ENCODE peak calls at places on chromosomes 1 and 21, in nine cellular contexts. M is astrocyte, K is body of pancreas, H is HFFc6, X is GM10248, C is AG09319, L is OCI-LY7, E is B cell, R is type B pancreatic cell. J is an unnamed sample.

GRCh38 chr1:213394837-213395236 is 343.8 kb downstream of the RPS6KC1 start:
- DNase-seq in M (no peak), K (peak), H (no peak), X (no peak), C (no peak), L (no peak), E (no peak), R (no peak), J (no peak)

GRCh38 chr1:198019126-198019525 is 102.0 kb downstream of the LHX9 start:
- DNase-seq in M (no peak), K (no peak), H (no peak), X (no peak), C (no peak), L (no peak), E (no peak), R (no peak), J (no peak)

GRCh38 chr1:25569599-25570458 is 26.4 kb downstream of the LDLRAP1 start:
- DNase-seq in M (peak), K (no peak), H (no peak), X (no peak), C (no peak), L (peak), E (no peak), R (no peak), J (no peak)

GRCh38 chr1:145999321-146000024 is 3.1 kb upstream of the TXNIP start:
- DNase-seq in M (no peak), K (peak), H (no peak), X (no peak), C (no peak), L (peak), E (no peak), R (no peak), J (no peak)

GRCh38 chr1:226364129-226364899 is 43.6 kb downstream of the PARP1 start:
- DNase-seq in M (no peak), K (no peak), H (no peak), X (no peak), C (no peak), L (no peak), E (no peak), R (no peak), J (no peak)

GRCh38 chr1:159778266-159778665 is 2.5 kb upstream of the DUSP23 start:
- DNase-seq in M (no peak), K (no peak), H (no peak), X (no peak), C (no peak), L (no peak), E (no peak), R (no peak), J (no peak)

GRCh38 chr21:32088471-32088870 is 190.4 kb downstream of the MIS18A start:
- DNase-seq in M (no peak), K (no peak), H (no peak), X (no peak), C (no peak), L (no peak), E (no peak), R (no peak), J (no peak)

GRCh38 chr21:43209575-43210453 is 41.0 kb downstream of the CRYAA start:
- DNase-seq in M (peak), K (no peak), H (no peak), X (no peak), C (no peak), L (no peak), E (no peak), R (peak), J (no peak)

GRCh38 chr1:167789501-167789900 is 67.7 kb downstream of the MPZL1 start:
- DNase-seq in M (no peak), K (no peak), H (no peak), X (no peak), C (no peak), L (no peak), E (no peak), R (no peak), J (no peak)

GRCh38 chr21:46160563-46161179 is 5.3 kb upstream of the FTCD start:
- DNase-seq in M (no peak), K (no peak), H (no peak), X (no peak), C (no peak), L (no peak), E (no peak), R (no peak), J (peak)

GRCh38 chr1:194267021-194267420 is 1080.6 kb upstream of the B3GALT2 start:
- DNase-seq in M (no peak), K (no peak), H (peak), X (no peak), C (no peak), L (no peak), E (no peak), R (no peak), J (no peak)

GRCh38 chr1:113887392-113887767 is at the start of gene BCL2L15:
- DNase-seq in M (no peak), K (peak), H (no peak), X (no peak), C (no peak), L (no peak), E (no peak), R (no peak), J (no peak)

GRCh38 chr1:27010226-27010994 is 2.2 kb downstream of the TENT5B start:
- DNase-seq in M (no peak), K (no peak), H (no peak), X (no peak), C (no peak), L (no peak), E (no peak), R (no peak), J (no peak)

GRCh38 chr1:185804608-185805007 is 70.4 kb downstream of the HMCN1 start:
- DNase-seq in M (no peak), K (no peak), H (no peak), X (no peak), C (no peak), L (no peak), E (no peak), R (no peak), J (no peak)

GRCh38 chr1:53765656-53766055 is 26.7 kb upstream of the GLIS1 start:
- DNase-seq in M (peak), K (no peak), H (peak), X (no peak), C (no peak), L (no peak), E (no peak), R (no peak), J (no peak)

GRCh38 chr1:86394416-86394815 is 1.7 kb downstream of the ODF2L start:
- DNase-seq in M (peak), K (no peak), H (peak), X (no peak), C (no peak), L (no peak), E (no peak), R (no peak), J (no peak)

GRCh38 chr1:53465023-53465957 is 6.1 kb downstream of the DMRTB1 start:
- DNase-seq in M (no peak), K (no peak), H (no peak), X (no peak), C (no peak), L (no peak), E (no peak), R (no peak), J (no peak)

GRCh38 chr1:193058529-193059281 is 455 bp downstream of the UCHL5 start:
- DNase-seq in M (peak), K (peak), H (peak), X (peak), C (no peak), L (peak), E (peak), R (no peak), J (peak)

GRCh38 chr21:22855581-22855980 is 1857.4 kb downstream of the NCAM2 start:
- DNase-seq in M (no peak), K (no peak), H (no peak), X (no peak), C (no peak), L (no peak), E (no peak), R (no peak), J (no peak)

GRCh38 chr1:90045853-90046563 is 51.1 kb downstream of the ZNF326 start:
- DNase-seq in M (no peak), K (no peak), H (peak), X (peak), C (no peak), L (peak), E (no peak), R (no peak), J (no peak)

GRCh38 chr1:66831529-66832239 is 30.6 kb upstream of the INSL5 start:
- DNase-seq in M (peak), K (no peak), H (peak), X (no peak), C (no peak), L (no peak), E (no peak), R (no peak), J (no peak)

GRCh38 chr1:208381481-208381880 is 137.3 kb upstream of the PLXNA2 start:
- DNase-seq in M (no peak), K (no peak), H (no peak), X (no peak), C (no peak), L (no peak), E (no peak), R (no peak), J (no peak)

GRCh38 chr21:27636671-27637070 is 669.8 kb upstream of the ADAMTS5 start:
- DNase-seq in M (no peak), K (no peak), H (no peak), X (no peak), C (no peak), L (no peak), E (no peak), R (no peak), J (no peak)

GRCh38 chr1:14975119-14975518 is 178.4 kb upstream of the TMEM51 start:
- DNase-seq in M (no peak), K (no peak), H (no peak), X (no peak), C (no peak), L (no peak), E (no peak), R (no peak), J (no peak)

GRCh38 chr1:213300433-213300832 is 249.4 kb downstream of the RPS6KC1 start:
- DNase-seq in M (no peak), K (no peak), H (no peak), X (no peak), C (no peak), L (no peak), E (no peak), R (no peak), J (no peak)

GRCh38 chr1:238191161-238191560 is 300.4 kb upstream of the ZP4 start:
- DNase-seq in M (no peak), K (no peak), H (no peak), X (no peak), C (no peak), L (no peak), E (no peak), R (no peak), J (no peak)

GRCh38 chr1:62100442-62100841 is 94.2 kb upstream of the L1TD1 start:
- DNase-seq in M (no peak), K (no peak), H (no peak), X (no peak), C (no peak), L (no peak), E (no peak), R (no peak), J (no peak)

GRCh38 chr1:54404939-54405880 is 984 bp downstream of the SSBP3 start:
- DNase-seq in M (no peak), K (peak), H (no peak), X (no peak), C (no peak), L (no peak), E (peak), R (no peak), J (peak)

GRCh38 chr1:15704526-15705183 is 20.5 kb downstream of the PLEKHM2 start:
- DNase-seq in M (no peak), K (no peak), H (no peak), X (no peak), C (no peak), L (no peak), E (no peak), R (no peak), J (no peak)

GRCh38 chr1:159071970-159072582 is 4.5 kb downstream of the AIM2 start:
- DNase-seq in M (peak), K (no peak), H (peak), X (peak), C (peak), L (peak), E (no peak), R (no peak), J (no peak)

GRCh38 chr1:222126052-222126451 is 384.2 kb upstream of the DUSP10 start:
- DNase-seq in M (no peak), K (no peak), H (no peak), X (no peak), C (no peak), L (no peak), E (no peak), R (no peak), J (no peak)

GRCh38 chr1:151710187-151710586 is 6.4 kb downstream of the CELF3 start:
- DNase-seq in M (peak), K (peak), H (peak), X (no peak), C (no peak), L (peak), E (no peak), R (no peak), J (no peak)

GRCh38 chr1:112445591-112445990 is 49.6 kb downstream of the CTTNBP2NL start:
- DNase-seq in M (peak), K (no peak), H (peak), X (no peak), C (no peak), L (no peak), E (no peak), R (no peak), J (no peak)

GRCh38 chr1:26350701-26351590 is 3.0 kb downstream of the CRYBG2 start:
- DNase-seq in M (no peak), K (no peak), H (peak), X (no peak), C (no peak), L (no peak), E (no peak), R (no peak), J (no peak)

GRCh38 chr1:54571326-54571725 is 23.3 kb downstream of the ACOT11 start:
- DNase-seq in M (no peak), K (no peak), H (no peak), X (no peak), C (no peak), L (no peak), E (no peak), R (no peak), J (no peak)

GRCh38 chr1:24776821-24777220 is 31.6 kb downstream of the CLIC4 start:
- DNase-seq in M (no peak), K (no peak), H (no peak), X (no peak), C (no peak), L (peak), E (no peak), R (no peak), J (no peak)

GRCh38 chr1:146034976-146035469 is 13.5 kb upstream of the HJV start:
- DNase-seq in M (peak), K (peak), H (no peak), X (no peak), C (no peak), L (peak), E (no peak), R (no peak), J (no peak)

GRCh38 chr1:79497193-79497773 is 490.8 kb upstream of the ADGRL4 start:
- DNase-seq in M (peak), K (peak), H (peak), X (peak), C (no peak), L (peak), E (no peak), R (no peak), J (no peak)
- TF ChIP-seq CTCF in M (peak), K (peak), H (peak), X (peak), C (peak), L (peak), E (peak), R (peak), J (no peak)

GRCh38 chr21:41501919-41502318 is 6.0 kb downstream of the TMPRSS2 start:
- DNase-seq in M (peak), K (peak), H (no peak), X (no peak), C (no peak), L (no peak), E (no peak), R (no peak), J (no peak)
- TF ChIP-seq CTCF in M (no peak), K (no peak), H (no peak), X (no peak), C (no peak), L (no peak), E (no peak), R (no peak), J (no peak)

DNA sequence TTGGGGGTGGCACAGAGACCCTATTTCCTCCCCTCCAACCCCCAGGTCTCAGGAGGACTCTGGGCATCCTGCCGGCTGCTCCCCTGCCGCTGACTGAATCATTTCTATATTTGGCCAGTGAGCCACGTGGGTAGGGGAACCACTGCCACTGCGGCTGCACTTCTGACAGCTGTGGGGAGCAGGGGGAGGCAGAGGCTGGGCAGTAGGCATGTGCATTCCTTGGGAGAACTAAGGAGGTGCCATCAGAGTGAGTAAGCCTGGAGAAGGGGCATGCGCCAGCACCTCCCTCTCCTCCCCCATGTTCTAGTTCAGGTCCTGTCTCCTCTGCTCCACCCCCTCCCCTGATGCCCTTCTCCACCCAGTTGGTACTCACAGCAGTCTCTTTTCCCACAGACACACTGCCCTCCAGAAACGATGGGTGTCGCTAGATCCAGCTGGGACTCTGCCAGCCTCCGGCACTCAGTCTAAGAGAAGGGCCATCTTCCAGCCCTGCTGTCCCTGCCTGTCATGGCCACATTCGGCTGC is 12.0 kb downstream of the PPFIA4 start:
- DNase-seq in M (peak), K (peak), H (peak), X (no peak), C (peak), L (peak), E (peak), R (no peak), J (no peak)
- TF ChIP-seq CTCF in M (no peak), K (no peak), H (peak), X (no peak), C (peak), L (no peak), E (no peak), R (no peak), J (no peak)

GRCh38 chr1:19577001-19577400 is 67.1 kb upstream of the NBL1 start:
- DNase-seq in M (no peak), K (no peak), H (no peak), X (no peak), C (no peak), L (no peak), E (no peak), R (no peak), J (no peak)

GRCh38 chr1:19585507-19585906 is 58.6 kb upstream of the NBL1 start:
- DNase-seq in M (no peak), K (no peak), H (no peak), X (no peak), C (no peak), L (no peak), E (no peak), R (no peak), J (no peak)

DNA sequence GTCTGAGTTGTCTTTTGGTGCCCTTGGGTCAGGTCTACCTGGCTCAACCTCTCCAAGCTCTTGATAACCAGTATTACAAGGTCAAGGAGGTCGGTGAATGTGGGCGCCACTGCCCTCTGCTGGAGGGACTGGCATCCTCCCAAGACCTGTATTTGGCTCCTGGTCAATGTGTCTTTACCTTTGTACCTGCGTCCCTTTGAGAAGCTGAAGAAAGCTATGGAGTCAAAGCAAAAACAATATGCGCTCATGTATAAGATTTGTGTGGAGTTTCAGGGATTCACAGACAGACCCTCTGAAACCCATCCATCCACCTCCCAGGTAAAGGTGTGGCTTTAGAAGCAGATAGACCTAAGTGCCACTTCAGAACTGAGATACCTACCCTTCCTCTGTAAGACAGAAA is 61.8 kb upstream of the NBL1 start:
- DNase-seq in M (no peak), K (peak), H (no peak), X (peak), C (no peak), L (peak), E (peak), R (no peak), J (peak)
- TF ChIP-seq CTCF in M (peak), K (peak), H (peak), X (peak), C (peak), L (peak), E (peak), R (peak), J (peak)